ENCODE peak calls at places on chromosome 17, in four cellular contexts. One of them, this sample, is unnamed.

GRCh38 chr17:15981208-15981607 is 18.3 kb downstream of the ZSWIM7 start:
- DNase-seq in H1: no peak
- DNase-seq in HepG2: no peak
- DNase-seq in K562: no peak
- DNase-seq in this sample: no peak

GRCh38 chr17:36879599-36880255 is 57.5 kb upstream of the LHX1 start:
- DNase-seq in H1: no peak
- DNase-seq in HepG2: no peak
- DNase-seq in K562: no peak
- DNase-seq in this sample: no peak

GRCh38 chr17:8830141-8830540 is 31.0 kb upstream of the MFSD6L start:
- DNase-seq in H1: peak; percentile 46
- DNase-seq in HepG2: no peak
- DNase-seq in K562: no peak
- DNase-seq in this sample: no peak

GRCh38 chr17:18038149-18038850 is 668 bp downstream of the ATPAF2 start:
- DNase-seq in H1: no peak
- DNase-seq in HepG2: no peak
- DNase-seq in K562: no peak
- DNase-seq in this sample: no peak

GRCh38 chr17:55833311-55833710 is 82.5 kb downstream of the PCTP start:
- DNase-seq in H1: no peak
- DNase-seq in HepG2: no peak
- DNase-seq in K562: no peak
- DNase-seq in this sample: no peak

GRCh38 chr17:27294689-27295630 is 1.0 kb downstream of the WSB1 start:
- DNase-seq in H1: no peak
- DNase-seq in HepG2: peak; percentile 31
- DNase-seq in K562: peak; percentile 38
- DNase-seq in this sample: peak; percentile 24

GRCh38 chr17:79385962-79386563 is 224.8 kb downstream of the RBFOX3 start:
- DNase-seq in H1: no peak
- DNase-seq in HepG2: no peak
- DNase-seq in K562: no peak
- DNase-seq in this sample: no peak

GRCh38 chr17:5466295-5466694 is 2.5 kb downstream of the DHX33 start:
- DNase-seq in H1: no peak
- DNase-seq in HepG2: no peak
- DNase-seq in K562: no peak
- DNase-seq in this sample: no peak

GRCh38 chr17:28086519-28086918 is 44.0 kb downstream of the NLK start:
- DNase-seq in H1: no peak
- DNase-seq in HepG2: no peak
- DNase-seq in K562: no peak
- DNase-seq in this sample: no peak

GRCh38 chr17:79931517-79932309 is 92.5 kb upstream of the CBX4 start:
- DNase-seq in H1: no peak
- DNase-seq in HepG2: peak; percentile 91
- DNase-seq in K562: no peak
- DNase-seq in this sample: no peak

GRCh38 chr17:74042744-74043486 is 160.6 kb upstream of the RPL38 start:
- DNase-seq in H1: no peak
- DNase-seq in HepG2: peak; percentile 23
- DNase-seq in K562: no peak
- DNase-seq in this sample: peak; percentile 91

GRCh38 chr17:39627717-39628516 is 1.2 kb downstream of the PPP1R1B start:
- DNase-seq in H1: no peak
- DNase-seq in HepG2: no peak
- DNase-seq in K562: no peak
- DNase-seq in this sample: no peak

GRCh38 chr17:39800540-39800939 is 62.8 kb downstream of the GRB7 start:
- DNase-seq in H1: no peak
- DNase-seq in HepG2: no peak
- DNase-seq in K562: no peak
- DNase-seq in this sample: no peak

GRCh38 chr17:44012391-44012790 is 2.4 kb downstream of the TMEM101 start:
- DNase-seq in H1: no peak
- DNase-seq in HepG2: no peak
- DNase-seq in K562: no peak
- DNase-seq in this sample: no peak

GRCh38 chr17:42399948-42400843 is 12.0 kb upstream of the STAT3 start:
- DNase-seq in H1: no peak
- DNase-seq in HepG2: no peak
- DNase-seq in K562: no peak
- DNase-seq in this sample: no peak

GRCh38 chr17:412211-413015 is 59.8 kb upstream of the RPH3AL start:
- DNase-seq in H1: peak; percentile 54
- DNase-seq in HepG2: peak; percentile 55
- DNase-seq in K562: peak; percentile 24
- DNase-seq in this sample: peak; percentile 21

GRCh38 chr17:68468334-68468733 is 11.0 kb upstream of the WIPI1 start:
- DNase-seq in H1: no peak
- DNase-seq in HepG2: no peak
- DNase-seq in K562: no peak
- DNase-seq in this sample: no peak

GRCh38 chr17:64024215-64024654 is 3.8 kb upstream of the ICAM2 start:
- DNase-seq in H1: no peak
- DNase-seq in HepG2: no peak
- DNase-seq in K562: peak; percentile 68
- DNase-seq in this sample: no peak

GRCh38 chr17:63841350-63842172 is 924 bp downstream of the SMARCD2 start:
- DNase-seq in H1: no peak
- DNase-seq in HepG2: peak; percentile 36
- DNase-seq in K562: no peak
- DNase-seq in this sample: no peak

GRCh38 chr17:20852541-20853370 is 190.1 kb downstream of the USP22 start:
- DNase-seq in H1: peak; percentile 73
- DNase-seq in HepG2: no peak
- DNase-seq in K562: no peak
- DNase-seq in this sample: no peak

GRCh38 chr17:81962499-81963441 is 1.8 kb upstream of the NOTUM start:
- DNase-seq in H1: no peak
- DNase-seq in HepG2: peak; percentile 61
- DNase-seq in K562: no peak
- DNase-seq in this sample: no peak
- TF ChIP-seq MAX in H1: no peak
- TF ChIP-seq MAX in HepG2: peak; percentile 52
- TF ChIP-seq MAX in K562: no peak
- TF ChIP-seq MAX in this sample: no peak

DNA sequence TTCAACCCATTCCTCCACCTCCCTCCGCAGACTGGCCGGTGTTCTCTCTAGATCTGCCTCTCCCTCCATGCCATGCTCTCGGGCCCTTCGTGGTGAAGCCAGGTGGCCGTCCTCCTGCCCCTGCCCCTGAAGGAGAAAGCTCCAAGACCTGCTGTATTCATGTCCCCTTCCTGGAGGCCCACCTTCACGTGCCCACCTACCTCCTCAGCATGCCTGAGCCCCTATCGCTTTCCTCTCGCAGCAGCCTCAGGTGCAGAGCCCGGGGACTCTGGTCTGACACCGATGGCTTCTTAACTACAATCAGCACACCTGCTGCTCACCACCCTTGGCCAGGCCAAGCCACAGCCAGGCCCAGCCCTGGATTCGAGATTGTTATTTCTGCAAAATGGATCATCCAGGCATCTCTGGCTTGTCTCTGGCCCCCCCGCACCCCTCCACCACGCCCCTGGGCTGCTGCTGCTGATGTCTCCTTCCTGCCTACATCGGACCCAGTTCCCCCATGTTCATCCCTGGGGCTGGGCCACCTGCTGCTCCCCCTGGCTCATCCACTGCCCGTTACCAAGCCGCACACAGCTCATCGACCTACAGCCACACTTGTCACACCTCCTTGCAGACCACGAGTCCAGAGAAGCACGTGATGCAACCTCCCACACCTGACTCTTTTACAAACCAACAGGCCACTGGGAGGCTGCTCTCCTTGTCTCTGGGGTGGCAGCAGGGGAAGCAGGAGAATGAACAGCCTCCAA is 32.5 kb upstream of the TNFRSF13B start:
- DNase-seq in H1: no peak
- DNase-seq in HepG2: no peak
- DNase-seq in K562: no peak
- DNase-seq in this sample: no peak
- TF ChIP-seq SIN3A in H1: no peak
- TF ChIP-seq SIN3A in HepG2: no peak
- TF ChIP-seq SIN3A in K562: no peak
- TF ChIP-seq SIN3A in this sample: no peak

GRCh38 chr17:30332057-30332542 is 1.8 kb downstream of the TMIGD1 start:
- DNase-seq in H1: no peak
- DNase-seq in HepG2: peak; percentile 88
- DNase-seq in K562: no peak
- DNase-seq in this sample: no peak
- TF ChIP-seq CEBPB in H1: no peak
- TF ChIP-seq CEBPB in HepG2: no peak
- TF ChIP-seq CEBPB in K562: no peak
- TF ChIP-seq CEBPB in this sample: no peak

DNA sequence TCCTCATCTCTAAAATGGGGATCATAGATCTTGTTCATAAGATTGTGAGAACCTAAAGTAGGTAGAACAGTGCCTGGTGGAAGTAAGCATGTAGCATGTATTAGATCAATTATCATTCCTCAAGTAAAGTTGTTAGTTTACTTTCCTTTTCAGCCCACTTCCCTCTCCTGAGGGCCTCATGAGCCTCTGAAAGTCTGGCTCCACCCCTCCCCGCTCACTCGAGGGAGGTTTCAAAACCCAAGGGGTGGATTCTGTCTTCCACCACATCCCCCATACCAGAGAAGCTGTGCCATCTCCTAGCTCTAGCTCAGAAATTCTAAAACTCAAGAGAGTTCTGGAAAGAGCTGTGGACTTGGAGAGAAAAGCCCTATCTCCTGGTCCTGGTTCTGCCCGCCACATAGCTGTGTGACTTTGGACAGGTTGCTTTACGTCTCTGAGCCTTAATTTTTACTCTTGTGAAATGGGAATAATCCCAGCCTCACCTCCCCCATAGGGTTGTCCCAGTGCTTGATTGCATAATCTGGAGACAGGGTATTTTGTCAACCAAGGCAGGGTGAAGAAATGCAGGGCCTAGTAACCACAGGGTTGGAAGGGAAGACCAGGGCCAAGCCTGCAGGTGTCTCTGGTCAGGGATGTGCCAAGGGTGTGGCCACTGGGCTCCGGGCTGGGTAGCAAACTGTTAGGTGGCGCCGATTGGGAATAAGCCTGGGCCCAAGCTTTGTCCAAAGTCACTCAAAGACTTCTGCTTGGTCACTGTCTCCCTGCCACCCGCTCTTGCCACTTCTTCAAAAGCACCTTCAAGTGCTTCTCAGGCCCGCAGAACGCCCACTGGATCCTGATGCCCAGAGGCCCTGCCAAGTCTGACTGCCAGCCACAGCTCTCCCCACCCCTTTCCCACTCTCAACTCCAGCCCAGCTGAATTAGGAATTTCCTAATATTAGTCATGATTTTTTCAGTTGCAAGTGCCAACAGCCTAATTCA is 20.4 kb upstream of the COL1A1 start:
- DNase-seq in H1: no peak
- DNase-seq in HepG2: no peak
- DNase-seq in K562: no peak
- DNase-seq in this sample: no peak
- TF ChIP-seq MAX in H1: no peak
- TF ChIP-seq MAX in HepG2: no peak
- TF ChIP-seq MAX in K562: no peak
- TF ChIP-seq MAX in this sample: no peak

DNA sequence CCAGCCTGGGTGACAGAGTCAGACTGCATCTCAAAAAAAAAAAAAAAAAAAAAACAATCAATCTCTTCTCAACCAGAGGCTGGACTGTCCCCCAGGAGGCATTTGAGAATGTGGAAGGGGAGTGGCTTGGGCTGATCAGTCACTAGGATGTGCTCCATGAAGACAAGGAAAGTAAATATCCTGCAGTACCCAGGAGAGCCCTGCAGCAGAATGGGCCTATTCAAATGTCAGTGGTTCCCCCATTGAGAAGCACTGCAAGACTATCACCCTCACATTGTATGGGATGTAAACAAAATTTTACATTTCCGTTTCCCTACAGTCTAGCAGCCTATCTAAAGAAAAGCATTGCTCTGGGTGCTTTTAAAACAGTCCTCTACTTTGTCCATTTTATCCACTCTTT is 70.4 kb downstream of the DNAH9 start:
- DNase-seq in H1: no peak
- DNase-seq in HepG2: no peak
- DNase-seq in K562: no peak
- DNase-seq in this sample: no peak
- TF ChIP-seq SIN3A in H1: no peak
- TF ChIP-seq SIN3A in HepG2: no peak
- TF ChIP-seq SIN3A in K562: no peak
- TF ChIP-seq SIN3A in this sample: no peak

GRCh38 chr17:7177954-7178477 is 1.2 kb downstream of the ASGR1 start:
- DNase-seq in H1: peak; percentile 77
- DNase-seq in HepG2: peak; percentile 65
- DNase-seq in K562: peak; percentile 40
- DNase-seq in this sample: no peak
- TF ChIP-seq CEBPB in H1: no peak
- TF ChIP-seq CEBPB in HepG2: no peak
- TF ChIP-seq CEBPB in K562: no peak
- TF ChIP-seq CEBPB in this sample: no peak

GRCh38 chr17:69717214-69717613 is 302.7 kb downstream of the MAP2K6 start:
- DNase-seq in H1: no peak
- DNase-seq in HepG2: no peak
- DNase-seq in K562: no peak
- DNase-seq in this sample: no peak

GRCh38 chr17:69717819-69718218 is 303.3 kb downstream of the MAP2K6 start:
- DNase-seq in H1: no peak
- DNase-seq in HepG2: no peak
- DNase-seq in K562: no peak
- DNase-seq in this sample: no peak

GRCh38 chr17:69714659-69715058 is 300.2 kb downstream of the MAP2K6 start:
- DNase-seq in H1: no peak
- DNase-seq in HepG2: no peak
- DNase-seq in K562: no peak
- DNase-seq in this sample: no peak

GRCh38 chr17:69715656-69716055 is 301.2 kb downstream of the MAP2K6 start:
- DNase-seq in H1: no peak
- DNase-seq in HepG2: no peak
- DNase-seq in K562: no peak
- DNase-seq in this sample: no peak

GRCh38 chr17:69716571-69716970 is 302.1 kb downstream of the MAP2K6 start:
- DNase-seq in H1: no peak
- DNase-seq in HepG2: no peak
- DNase-seq in K562: no peak
- DNase-seq in this sample: no peak
- TF ChIP-seq MAX in H1: no peak
- TF ChIP-seq MAX in HepG2: no peak
- TF ChIP-seq MAX in K562: no peak
- TF ChIP-seq MAX in this sample: no peak

This sample was measured in HCT116.